ENCODE peak calls at places on chromosomes 11 and 22, in four cellular contexts. I is NCI-H446, V is right atrium auricular region, D is fibroblast of pulmonary artery. W is an unnamed sample.

GRCh38 chr22:36201630-36202312 is at the start of gene APOL4:
- DNase-seq in D (peak), I (peak), V (peak), W (no peak)

GRCh38 chr11:71286701-71287643 is 34.6 kb upstream of the SHANK2 start:
- DNase-seq in D (peak), I (peak), V (no peak), W (no peak)

GRCh38 chr11:95398437-95399112 is 167.6 kb upstream of the SESN3 start:
- DNase-seq in V (no peak), D (peak), I (no peak), W (no peak)

GRCh38 chr22:45493286-45493771 is 9.4 kb upstream of the FBLN1 start:
- DNase-seq in D (peak), V (peak), I (no peak), W (no peak)

GRCh38 chr11:3823762-3824506 is 15.6 kb downstream of the PGAP2 start:
- DNase-seq in D (no peak), V (no peak), I (no peak), W (no peak)

GRCh38 chr11:3095712-3096361 is 38.6 kb upstream of the CARS1 start:
- DNase-seq in I (no peak), D (peak), V (no peak), W (no peak)

GRCh38 chr11:9002920-9003572 is 755 bp downstream of the NRIP3 start:
- DNase-seq in V (no peak), I (no peak), D (no peak), W (no peak)

GRCh38 chr11:39810358-39810757 is 1649.1 kb downstream of the LRRC4C start:
- DNase-seq in V (no peak), I (no peak), D (no peak), W (no peak)

GRCh38 chr22:39518996-39519680 is 1.2 kb upstream of the ATF4 start:
- DNase-seq in D (peak), I (no peak), V (no peak), W (no peak)

GRCh38 chr11:70866834-70867233 is 385.5 kb downstream of the SHANK2 start:
- DNase-seq in V (no peak), I (no peak), D (no peak), W (no peak)

GRCh38 chr22:24834845-24835570 is 29.0 kb downstream of the SGSM1 start:
- DNase-seq in I (no peak), D (peak), V (no peak), W (no peak)

GRCh38 chr11:32881286-32881685 is 11.3 kb upstream of the QSER1 start:
- DNase-seq in I (no peak), D (no peak), V (no peak), W (no peak)

GRCh38 chr22:43378011-43378704 is 33.7 kb upstream of the MPPED1 start:
- DNase-seq in I (peak), V (no peak), D (peak), W (peak)

GRCh38 chr22:20520093-20520511 is 12.7 kb downstream of the MED15 start:
- DNase-seq in I (no peak), V (no peak), D (peak), W (no peak)

GRCh38 chr22:47375621-47376321 is 613.3 kb downstream of the TBC1D22A start:
- DNase-seq in V (no peak), D (no peak), I (no peak), W (no peak)

GRCh38 chr22:19037282-19038163 is 84.7 kb downstream of the DGCR2 start:
- DNase-seq in D (no peak), I (no peak), V (no peak), W (no peak)

GRCh38 chr22:17087176-17088131 is 2.7 kb downstream of the IL17RA start:
- DNase-seq in I (no peak), D (peak), V (no peak), W (peak)

GRCh38 chr22:23168381-23169031 is 11.8 kb upstream of the BCR start:
- DNase-seq in D (no peak), V (no peak), I (no peak), W (no peak)

GRCh38 chr22:40025856-40026255 is 31.1 kb downstream of the FAM83F start:
- DNase-seq in I (no peak), V (no peak), D (no peak), W (no peak)

GRCh38 chr11:66225054-66225453 is 43.4 kb upstream of the RAB1B start:
- DNase-seq in D (no peak), I (no peak), V (no peak), W (no peak)

GRCh38 chr22:22161924-22162851 is 82.4 kb upstream of the VPREB1 start:
- DNase-seq in D (no peak), I (no peak), V (no peak), W (peak)

GRCh38 chr11:36713715-36714114 is 115.7 kb upstream of the RAG2 start:
- DNase-seq in D (no peak), I (no peak), V (no peak), W (no peak)

GRCh38 chr22:19810381-19811141 is 44.1 kb downstream of the GNB1L start:
- DNase-seq in D (peak), I (peak), V (no peak), W (no peak)

GRCh38 chr11:86091566-86091965 is 22.7 kb upstream of the PICALM start:
- DNase-seq in D (peak), I (no peak), V (no peak), W (no peak)

GRCh38 chr22:20494978-20495860 is at the start of gene KLHL22:
- DNase-seq in I (no peak), D (no peak), V (no peak), W (no peak)

W was measured in GM06990.